ENCODE peak calls at places on chromosomes 11 and 22, in eight cellular contexts. O, D, S, X, R, Y, P and V are unnamed samples.

GRCh38 chr11:77302752-77303151 is 1.3 kb upstream of the GDPD4 start:
- DNase-seq in O (no peak), D (no peak), S (no peak), X (no peak), R (no peak), Y (no peak), P (peak; percentile 47), V (no peak)

GRCh38 chr22:32448980-32449379 is 15.3 kb downstream of the BPIFC start:
- DNase-seq in O (no peak), D (no peak), S (no peak), X (no peak), R (no peak), Y (no peak), P (no peak), V (no peak)

GRCh38 chr11:12680246-12680939 is 6.2 kb downstream of the TEAD1 start:
- DNase-seq in O (peak; percentile 92), D (peak; percentile 96), S (peak; percentile 96), X (peak; percentile 91), R (peak; percentile 88), Y (no peak), P (peak; percentile 75), V (peak; percentile 95)

GRCh38 chr11:116175707-116176106 is 597.1 kb downstream of the BUD13 start:
- DNase-seq in O (peak; percentile 1), D (no peak), S (no peak), X (no peak), R (no peak), Y (no peak), P (no peak), V (no peak)

GRCh38 chr11:38256436-38256835 is 1658.4 kb upstream of the RAG2 start:
- DNase-seq in O (no peak), D (no peak), S (no peak), X (no peak), R (no peak), Y (no peak), P (no peak), V (no peak)

GRCh38 chr11:67486481-67487195 is 3.8 kb downstream of the AIP start:
- DNase-seq in O (no peak), D (no peak), S (no peak), X (no peak), R (no peak), Y (no peak), P (no peak), V (no peak)

GRCh38 chr11:27524155-27524554 is 17.6 kb upstream of the LIN7C start:
- DNase-seq in O (no peak), D (peak; percentile 73), S (peak; percentile 27), X (peak; percentile 66), R (peak; percentile 48), Y (no peak), P (peak; percentile 6), V (peak; percentile 39)

GRCh38 chr22:48650323-48651035 is 1177.2 kb downstream of the BRD1 start:
- DNase-seq in O (no peak), D (no peak), S (no peak), X (no peak), R (no peak), Y (no peak), P (no peak), V (no peak)

GRCh38 chr11:68810164-68810563 is 31.6 kb downstream of the CPT1A start:
- DNase-seq in O (peak; percentile 82), D (no peak), S (no peak), X (no peak), R (no peak), Y (no peak), P (peak; percentile 68), V (no peak)

GRCh38 chr11:131649861-131650260 is 279.4 kb downstream of the NTM start:
- DNase-seq in O (no peak), D (no peak), S (no peak), X (no peak), R (no peak), Y (no peak), P (no peak), V (no peak)

GRCh38 chr11:5297671-5298070 is 4.1 kb downstream of the OR51B4 start:
- DNase-seq in O (no peak), D (no peak), S (no peak), X (peak; percentile 65), R (no peak), Y (no peak), P (no peak), V (peak; percentile 18)

GRCh38 chr11:57321996-57322880 is 2.5 kb downstream of the TNKS1BP1 start:
- DNase-seq in O (peak; percentile 92), D (peak; percentile 84), S (peak; percentile 88), X (peak; percentile 98), R (peak; percentile 62), Y (no peak), P (peak; percentile 85), V (peak; percentile 99)

GRCh38 chr11:124670732-124671131 is 2.8 kb downstream of the SIAE start:
- DNase-seq in O (no peak), D (no peak), S (no peak), X (peak; percentile 9), R (no peak), Y (no peak), P (no peak), V (no peak)

GRCh38 chr22:21974058-21974649 is 8.4 kb downstream of the TOP3B start:
- DNase-seq in O (no peak), D (no peak), S (no peak), X (no peak), R (no peak), Y (no peak), P (no peak), V (no peak)

GRCh38 chr11:12390687-12391110 is 13.3 kb downstream of the PARVA start:
- DNase-seq in O (no peak), D (no peak), S (no peak), X (no peak), R (no peak), Y (no peak), P (no peak), V (peak; percentile 30)

GRCh38 chr11:73297702-73298101 is 10.4 kb upstream of the ARHGEF17 start:
- DNase-seq in O (no peak), D (no peak), S (no peak), X (no peak), R (no peak), Y (no peak), P (no peak), V (no peak)

GRCh38 chr22:38257650-38258246 is 15.1 kb downstream of the TMEM184B start:
- DNase-seq in O (peak; percentile 76), D (no peak), S (no peak), X (no peak), R (no peak), Y (no peak), P (no peak), V (peak; percentile 20)
- H3K9ac ChIP-seq in O (peak overlapping the region; percentile 76), D (no peak overlapping the region), S (peak overlapping the region; percentile 1), X (peak overlapping the region; percentile 72), R (no peak overlapping the region), Y (no peak overlapping the region), P (peak overlapping the region; percentile 49), V (peak overlapping the region; percentile 86)

GRCh38 chr11:19395050-19395449 is 154.3 kb upstream of the E2F8 start:
- DNase-seq in O (no peak), D (peak; percentile 51), S (no peak), X (no peak), R (no peak), Y (no peak), P (no peak), V (no peak)

GRCh38 chr11:19400296-19400695 is 159.6 kb upstream of the E2F8 start:
- DNase-seq in O (no peak), D (no peak), S (no peak), X (no peak), R (no peak), Y (no peak), P (no peak), V (no peak)

GRCh38 chr11:19394525-19395016 is 153.8 kb upstream of the E2F8 start:
- DNase-seq in O (no peak), D (no peak), S (no peak), X (no peak), R (no peak), Y (no peak), P (no peak), V (no peak)

GRCh38 chr11:19398273-19398672 is 157.5 kb upstream of the E2F8 start:
- DNase-seq in O (no peak), D (no peak), S (no peak), X (peak; percentile 19), R (no peak), Y (no peak), P (no peak), V (no peak)

GRCh38 chr11:19398772-19399542 is 158.2 kb upstream of the E2F8 start:
- DNase-seq in O (no peak), D (no peak), S (no peak), X (peak; percentile 94), R (no peak), Y (no peak), P (no peak), V (peak; percentile 35)
- H3K4me1 ChIP-seq in O (no peaks in the 10 kb centered on the region), D (peaks cover 6% of the 10 kb centered on the region), S (peaks cover 6% of the 10 kb centered on the region), X (peaks cover 23% of the 10 kb centered on the region), R (peaks cover 1% of the 10 kb centered on the region), Y (no peaks in the 10 kb centered on the region), P (no peaks in the 10 kb centered on the region), V (peaks cover 51% of the 10 kb centered on the region)

DNA sequence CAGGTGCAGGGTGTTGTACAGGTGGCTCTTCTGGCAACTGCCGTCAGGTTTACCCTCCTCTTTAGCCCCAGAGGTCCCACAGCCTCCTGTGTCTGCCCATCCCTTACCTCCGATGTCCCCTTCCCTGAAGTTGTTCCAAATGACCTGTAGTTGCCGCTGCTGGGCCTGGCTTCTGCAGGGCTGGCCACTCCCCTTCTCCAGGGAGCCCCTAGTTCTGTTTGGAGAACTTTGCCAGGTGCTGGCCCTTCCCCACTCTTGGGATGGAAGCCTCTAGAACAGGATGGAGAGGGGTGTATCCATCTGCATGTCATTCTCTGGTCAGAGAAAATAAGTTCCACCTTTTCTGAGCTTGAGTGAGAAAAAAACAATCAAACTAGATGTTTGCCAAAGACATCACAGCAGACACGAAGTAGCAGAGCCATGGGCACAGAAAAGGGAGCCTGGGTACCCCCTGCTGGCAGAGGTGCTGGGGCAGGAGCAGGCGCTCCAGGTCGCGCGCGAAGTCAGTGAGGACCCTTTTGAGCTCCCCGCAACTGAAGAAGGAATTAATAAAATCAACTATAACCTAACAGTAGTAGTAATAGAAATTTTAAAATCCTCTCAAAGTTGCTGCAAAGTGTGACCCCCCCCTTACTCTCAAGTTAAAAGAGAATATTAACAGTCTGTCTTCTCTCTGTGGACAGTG is 20.2 kb upstream of the PARVB start:
- DNase-seq in O (no peak), D (peak; percentile 74), S (peak; percentile 63), X (no peak), R (peak; percentile 62), Y (no peak), P (no peak), V (no peak)
- H3K9ac ChIP-seq in O (no peak overlapping the region), D (no peak overlapping the region), S (no peak overlapping the region), X (no peak overlapping the region), R (no peak overlapping the region), Y (no peak overlapping the region), P (no peak overlapping the region), V (no peak overlapping the region)

DNA sequence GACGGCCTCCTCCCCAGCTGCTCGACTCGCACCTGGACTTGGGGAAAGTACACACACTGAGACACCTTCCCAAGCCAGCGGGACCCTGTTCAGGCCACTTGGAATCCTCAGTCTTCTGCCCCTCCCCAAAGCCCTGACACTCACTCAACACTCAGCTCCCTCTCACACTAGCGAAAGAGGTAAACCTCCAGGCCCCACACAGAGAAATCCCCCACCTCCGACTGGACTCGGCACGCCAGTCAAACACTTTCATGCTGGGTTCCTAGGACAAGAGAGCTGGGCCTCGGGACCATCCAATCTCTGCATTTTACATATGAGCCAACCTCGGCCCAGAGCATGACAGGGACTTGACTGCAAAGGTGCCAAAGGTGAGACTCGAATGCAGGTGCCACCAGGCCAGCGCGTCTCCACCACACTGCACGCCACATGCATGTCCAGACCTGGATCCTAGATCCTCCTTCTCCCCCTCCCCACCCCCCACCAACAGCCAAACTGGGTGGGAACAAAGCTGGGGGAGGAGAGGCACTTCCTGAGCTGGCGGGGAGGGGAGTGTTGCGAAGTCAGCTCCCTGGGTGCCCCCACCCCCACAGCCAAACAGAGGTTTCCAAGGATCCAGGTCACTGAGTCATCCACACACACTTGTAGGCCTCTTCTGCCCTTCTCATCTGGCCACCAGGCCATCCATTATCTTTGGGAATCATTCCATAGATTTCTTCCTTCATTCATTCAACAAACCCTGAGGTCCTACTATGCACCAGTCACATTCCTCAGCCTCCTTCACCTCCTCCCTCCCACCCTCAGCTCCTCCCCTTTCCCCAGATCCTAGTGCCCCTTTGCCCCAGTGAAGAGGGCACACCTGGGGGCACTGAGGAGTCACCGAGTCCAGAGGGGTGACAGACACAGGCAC is 10.7 kb upstream of the CD5 start:
- DNase-seq in O (no peak), D (no peak), S (no peak), X (peak; percentile 12), R (no peak), Y (no peak), P (no peak), V (peak; percentile 1)
- H3K4me1 ChIP-seq in O (no peaks in the 10 kb centered on the region), D (no peaks in the 10 kb centered on the region), S (no peaks in the 10 kb centered on the region), X (no peaks in the 10 kb centered on the region), R (no peaks in the 10 kb centered on the region), Y (no peaks in the 10 kb centered on the region), P (no peaks in the 10 kb centered on the region), V (no peaks in the 10 kb centered on the region)